ENCODE peak calls at places on chromosome 6, in six cellular contexts. Z is thyroid gland, K is pancreas, O is tibial artery, H is IMR-90, P is heart left ventricle. M is an unnamed sample.

GRCh38 chr6:110800839-110801196 is 14.5 kb downstream of the CDK19 start:
- DNase-seq in Z (no peak), O (no peak), P (no peak), K (no peak), H (no peak), M (no peak)

GRCh38 chr6:92827104-92827503 is 592.3 kb downstream of the EPHA7 start:
- DNase-seq in O (no peak), H (no peak), K (no peak), P (no peak), Z (no peak), M (no peak)

GRCh38 chr6:52815167-52816092 is 11.8 kb upstream of the GSTA1 start:
- DNase-seq in P (no peak), K (peak; percentile 53), H (peak; percentile 50), O (no peak), Z (peak; percentile 45), M (no peak)

GRCh38 chr6:15206887-15207286 is 39.0 kb upstream of the JARID2 start:
- DNase-seq in O (no peak), Z (no peak), P (no peak), H (no peak), K (no peak), M (no peak)

GRCh38 chr6:122825180-122825579 is 36.1 kb downstream of the SMPDL3A start:
- DNase-seq in P (no peak), H (no peak), Z (no peak), O (no peak), K (no peak), M (no peak)

GRCh38 chr6:134529921-134530320 is 212.0 kb upstream of the SGK1 start:
- DNase-seq in Z (no peak), O (no peak), H (peak; percentile 48), P (no peak), K (no peak), M (no peak)

GRCh38 chr6:52000064-52000463 is 87.3 kb downstream of the PKHD1 start:
- DNase-seq in P (no peak), O (no peak), Z (no peak), K (no peak), H (no peak), M (no peak)

GRCh38 chr6:24089741-24090140 is 36.3 kb upstream of the NRSN1 start:
- DNase-seq in P (no peak), H (no peak), O (no peak), K (no peak), Z (no peak), M (no peak)

GRCh38 chr6:1013656-1014430 is 298.1 kb upstream of the FOXQ1 start:
- DNase-seq in K (no peak), H (no peak), Z (no peak), O (no peak), P (no peak), M (no peak)

GRCh38 chr6:133893324-133893692 is 4.4 kb downstream of the TCF21 start:
- DNase-seq in P (no peak), Z (no peak), H (no peak), K (no peak), O (no peak), M (no peak)

GRCh38 chr6:3829285-3829684 is 19.9 kb upstream of the FAM50B start:
- DNase-seq in H (no peak), P (no peak), O (no peak), Z (no peak), K (no peak), M (no peak)

GRCh38 chr6:3825331-3825831 is 23.8 kb upstream of the FAM50B start:
- DNase-seq in O (peak; percentile 87), K (no peak), P (peak; percentile 64), Z (peak; percentile 69), H (peak; percentile 32), M (peak; percentile 72)

GRCh38 chr6:3823671-3824070 is 25.5 kb upstream of the FAM50B start:
- DNase-seq in Z (no peak), K (no peak), H (no peak), O (no peak), P (no peak), M (no peak)

GRCh38 chr6:3822747-3823445 is 26.3 kb upstream of the FAM50B start:
- DNase-seq in O (no peak), H (no peak), K (no peak), P (no peak), Z (no peak), M (no peak)

DNA sequence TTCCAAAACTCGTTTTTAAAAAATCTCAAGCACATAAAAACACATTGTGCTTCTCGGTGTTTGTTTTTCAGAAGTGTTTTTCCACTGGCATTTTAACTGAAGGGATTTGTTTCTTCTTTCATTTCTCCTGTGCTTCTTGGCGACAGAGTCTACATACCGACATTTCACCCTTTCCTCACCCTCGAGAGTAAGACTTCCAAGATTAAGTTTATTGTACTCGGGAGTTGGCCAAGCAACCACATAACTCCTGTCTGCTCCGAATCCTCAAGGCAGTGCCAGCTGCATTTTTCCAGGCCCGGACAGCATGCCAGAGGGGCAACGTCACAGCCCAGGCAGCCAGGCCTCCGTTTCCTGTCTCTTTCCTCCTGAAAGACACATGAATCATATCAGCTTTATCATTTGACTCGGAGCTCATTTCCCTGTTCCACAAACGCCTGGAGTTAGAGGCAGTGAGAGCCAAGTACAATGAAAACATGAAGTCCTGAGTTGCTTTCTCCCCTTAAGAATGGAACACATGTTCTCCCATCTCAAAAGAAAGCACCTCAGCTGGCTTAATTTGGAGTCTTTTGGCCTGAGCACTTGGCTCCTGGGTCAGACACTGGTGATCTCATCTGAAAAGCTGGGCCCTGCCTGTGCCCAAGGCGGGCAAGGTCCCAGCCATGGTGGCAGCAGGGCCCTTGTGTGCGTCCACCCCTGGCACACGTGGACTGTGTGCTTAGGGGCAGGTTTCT is 23.2 kb upstream of the FAM50B start:
- DNase-seq in Z (peak; percentile 90), K (peak; percentile 86), P (peak; percentile 94), H (peak; percentile 97), O (peak; percentile 99), M (peak; percentile 84)
- H3K4me3 ChIP-seq in Z (no peak overlapping the region), K (no peak overlapping the region), P (peak overlapping the region; percentile 11), H (no peak overlapping the region), O (peak overlapping the region; percentile 26), M (peak overlapping the region; percentile 33)

GRCh38 chr6:25170640-25171039 is 108.5 kb upstream of the CARMIL1 start:
- DNase-seq in P (no peak), O (no peak), Z (no peak), K (no peak), H (no peak), M (no peak)

GRCh38 chr6:25166955-25167753 is 112.0 kb upstream of the CARMIL1 start:
- DNase-seq in O (no peak), Z (peak; percentile 84), P (no peak), H (no peak), K (no peak), M (no peak)

GRCh38 chr6:25171301-25171700 is 107.9 kb upstream of the CARMIL1 start:
- DNase-seq in Z (no peak), O (no peak), K (no peak), P (no peak), H (no peak), M (no peak)

GRCh38 chr6:25168637-25169036 is 110.5 kb upstream of the CARMIL1 start:
- DNase-seq in H (no peak), K (no peak), Z (peak; percentile 53), P (no peak), O (no peak), M (no peak)

GRCh38 chr6:25169551-25170335 is 109.4 kb upstream of the CARMIL1 start:
- DNase-seq in K (no peak), P (no peak), Z (no peak), H (peak; percentile 60), O (no peak), M (no peak)
- H3K4me1 ChIP-seq in K (peaks cover 10% of the 10 kb centered on the region), P (no peaks in the 10 kb centered on the region), Z (peaks cover 53% of the 10 kb centered on the region), H (peaks cover 15% of the 10 kb centered on the region), O (peaks cover 61% of the 10 kb centered on the region), M (no peaks in the 10 kb centered on the region)

GRCh38 chr6:33075208-33075567 is 602 bp upstream of the HLA-DPB1 start:
- DNase-seq in K (no peak), H (no peak), O (no peak), Z (no peak), P (no peak), M (no peak)

GRCh38 chr6:33076406-33076934 is 680 bp downstream of the HLA-DPB1 start:
- DNase-seq in H (no peak), O (no peak), P (no peak), Z (no peak), K (no peak), M (no peak)

GRCh38 chr6:33077908-33078307 is 2.1 kb downstream of the HLA-DPB1 start:
- DNase-seq in Z (no peak), K (no peak), O (no peak), P (no peak), H (no peak), M (no peak)

GRCh38 chr6:33073431-33073871 is at the start of gene HLA-DPA1:
- DNase-seq in P (no peak), H (peak; percentile 11), K (peak; percentile 51), Z (peak; percentile 13), O (peak; percentile 72), M (peak; percentile 26)

DNA sequence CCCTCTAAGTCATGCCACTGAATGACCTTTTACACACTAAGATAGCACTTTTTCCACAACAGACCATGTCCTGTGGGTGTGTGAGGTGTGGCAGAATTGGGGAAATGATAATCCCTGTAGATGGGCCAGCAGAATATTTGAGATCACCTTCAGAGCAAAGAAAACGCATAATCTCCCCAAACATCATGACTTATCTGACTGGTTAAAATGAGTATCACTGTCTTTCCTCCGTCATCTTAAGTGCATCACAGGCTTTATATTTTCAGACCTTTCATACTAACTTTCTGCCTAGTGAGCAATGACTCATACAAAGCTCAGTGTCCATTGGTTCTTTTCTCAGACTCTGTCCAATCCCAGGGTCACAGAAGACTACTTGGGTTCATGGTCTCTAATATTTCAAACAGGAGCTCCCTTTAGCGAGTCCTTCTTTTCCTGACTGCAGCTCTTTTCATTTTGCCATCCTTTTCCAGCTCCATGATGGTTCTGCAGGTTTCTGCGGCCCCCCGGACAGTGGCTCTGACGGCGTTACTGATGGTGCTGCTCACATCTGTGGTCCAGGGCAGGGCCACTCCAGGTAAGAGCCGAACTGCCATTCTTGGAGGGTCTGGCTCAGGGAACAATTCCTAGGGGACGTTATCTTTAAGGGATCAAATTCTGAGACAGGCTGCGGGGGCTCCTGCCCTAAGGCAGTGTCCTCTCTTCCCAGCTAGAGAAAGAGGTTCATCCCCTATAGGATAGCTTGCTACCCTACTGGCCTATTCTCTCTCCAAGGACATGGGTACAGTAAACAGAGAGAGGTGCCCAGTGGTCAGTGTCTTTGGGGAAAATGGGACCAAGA is at the start of gene HLA-DPB1:
- DNase-seq in Z (no peak), O (no peak), P (no peak), H (peak; percentile 59), K (no peak), M (no peak)
- H3K4me3 ChIP-seq in Z (peak within 1 kb of the TSS; percentile 23), O (peak within 1 kb of the TSS; percentile 29), P (peak within 1 kb of the TSS; percentile 46), H (no peak within 1 kb of the TSS), K (no peak within 1 kb of the TSS), M (peak within 1 kb of the TSS; percentile 55)

DNA sequence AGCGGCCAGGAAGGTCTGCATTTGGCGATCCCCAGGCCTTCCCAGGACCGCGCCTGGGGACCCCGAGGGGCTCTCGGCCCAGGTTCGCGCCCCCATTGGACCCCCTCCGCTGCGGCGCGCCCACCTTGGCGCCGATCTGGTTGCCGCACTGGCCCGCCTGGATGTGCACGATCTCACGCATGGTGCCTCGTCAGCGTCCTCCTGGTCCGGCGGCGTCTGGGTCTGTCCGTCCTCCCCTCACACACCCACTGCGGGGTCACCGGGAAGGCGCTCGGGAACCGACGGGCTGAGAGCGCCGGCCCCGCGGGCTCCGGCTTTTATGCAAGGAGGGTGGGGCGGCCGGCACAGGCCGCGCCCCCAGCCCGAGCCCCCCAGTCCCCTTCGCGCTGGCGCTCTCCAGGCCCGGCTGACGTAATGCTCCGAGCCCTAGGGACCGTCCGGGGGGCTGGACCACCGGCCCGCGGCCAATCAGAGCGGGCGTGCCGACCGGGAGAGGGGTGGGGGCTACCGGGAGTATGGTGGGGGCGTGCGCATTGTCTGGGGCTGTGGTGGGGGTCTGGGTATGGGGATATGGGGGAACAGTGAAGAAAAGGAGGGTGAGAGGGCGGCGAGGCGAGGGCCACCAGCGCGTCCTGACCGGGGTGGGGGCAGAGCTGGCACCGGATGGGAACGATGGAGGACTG is at the start of gene TUBB2B:
- DNase-seq in H (peak; percentile 37), P (no peak), O (no peak), Z (no peak), K (peak; percentile 53), M (no peak)
- H3K4me1 ChIP-seq in H (peaks cover 3% of the 10 kb centered on the region), P (peaks cover 56% of the 10 kb centered on the region), O (peaks cover 54% of the 10 kb centered on the region), Z (peaks cover 52% of the 10 kb centered on the region), K (peaks cover 12% of the 10 kb centered on the region), M (peaks cover 27% of the 10 kb centered on the region)

M was measured in gastrocnemius medialis.